ENCODE peak calls at places on chromosome 16, in four cellular contexts. K, P, V and B are unnamed samples.

GRCh38 chr16:838741-839140 is 38.2 kb upstream of the GNG13 start:
- DNase-seq in V (no peak), K (no peak), P (no peak), B (no peak)

GRCh38 chr16:11251525-11252481 is 4.2 kb downstream of the SOCS1 start:
- DNase-seq in V (no peak), P (peak; percentile 35), K (peak; percentile 80), B (no peak)

GRCh38 chr16:610513-611381 is 20.0 kb upstream of the WFIKKN1 start:
- DNase-seq in P (peak; percentile 79), V (no peak), K (peak; percentile 54), B (no peak)

GRCh38 chr16:50282010-50282538 is 15.7 kb downstream of the ADCY7 start:
- DNase-seq in K (peak; percentile 51), P (peak; percentile 81), V (peak; percentile 84), B (no peak)

GRCh38 chr16:10635367-10636021 is 55.1 kb upstream of the EMP2 start:
- DNase-seq in K (no peak), P (no peak), V (peak; percentile 44), B (no peak)

GRCh38 chr16:1188781-1189189 is 35.9 kb downstream of the CACNA1H start:
- DNase-seq in P (peak; percentile 59), K (peak; percentile 40), V (peak; percentile 87), B (no peak)

GRCh38 chr16:22206847-22207714 is 1.0 kb downstream of the EEF2K start:
- DNase-seq in P (peak; percentile 88), K (peak; percentile 27), V (peak; percentile 96), B (no peak)

GRCh38 chr16:66116163-66116792 is 250.2 kb upstream of the CDH5 start:
- DNase-seq in K (no peak), P (no peak), V (no peak), B (no peak)

GRCh38 chr16:50021509-50021908 is 3.5 kb upstream of the CNEP1R1 start:
- DNase-seq in K (no peak), P (no peak), V (no peak), B (no peak)

GRCh38 chr16:70681382-70682238 is 4.2 kb downstream of the MTSS2 start:
- DNase-seq in P (no peak), V (peak; percentile 70), K (no peak), B (no peak)

GRCh38 chr16:48384305-48384981 is 770 bp downstream of the SIAH1 start:
- DNase-seq in V (peak; percentile 88), K (peak; percentile 20), P (peak; percentile 67), B (no peak)

GRCh38 chr16:1366712-1367299 is 15.1 kb downstream of the GNPTG start:
- DNase-seq in K (no peak), P (no peak), V (no peak), B (no peak)

GRCh38 chr16:23952128-23953041 is 116.6 kb downstream of the PRKCB start:
- DNase-seq in V (no peak), P (peak; percentile 38), K (no peak), B (no peak)

GRCh38 chr16:58449768-58450167 is 50.2 kb upstream of the NDRG4 start:
- DNase-seq in V (no peak), K (no peak), P (no peak), B (no peak)

GRCh38 chr16:69773255-69773947 is 11.3 kb downstream of the WWP2 start:
- DNase-seq in K (no peak), V (no peak), P (no peak), B (no peak)

GRCh38 chr16:67461600-67462278 is 19.2 kb downstream of the ATP6V0D1 start:
- DNase-seq in K (no peak), P (peak; percentile 72), V (no peak), B (no peak)

GRCh38 chr16:67216612-67217490 is 10.1 kb upstream of the TMEM208 start:
- DNase-seq in V (no peak), P (peak; percentile 56), K (no peak), B (no peak)

GRCh38 chr16:5523794-5524193 is 426.2 kb upstream of the EEF2KMT start:
- DNase-seq in K (no peak), V (no peak), P (no peak), B (no peak)

GRCh38 chr16:30063893-30064745 is 1.4 kb upstream of the ALDOA start:
- DNase-seq in P (peak; percentile 85), V (peak; percentile 88), K (peak; percentile 75), B (no peak)

GRCh38 chr16:88758944-88759244 is 26.1 kb downstream of the PIEZO1 start:
- DNase-seq in P (no peak), K (no peak), V (no peak), B (no peak)

GRCh38 chr16:89134269-89134668 is 37.3 kb upstream of the CDH15 start:
- DNase-seq in V (peak; percentile 48), P (no peak), K (no peak), B (no peak)

GRCh38 chr16:22684282-22685161 is 129.4 kb upstream of the HS3ST2 start:
- DNase-seq in P (no peak), K (no peak), V (no peak), B (no peak)

GRCh38 chr16:50724237-50724747 is 17.6 kb upstream of the CYLD start:
- DNase-seq in P (no peak), K (no peak), V (no peak), B (no peak)

GRCh38 chr16:50425648-50426047 is 56.9 kb upstream of the BRD7 start:
- DNase-seq in K (no peak), P (no peak), V (no peak), B (peak; percentile 20)

GRCh38 chr16:15874745-15875314 is 13.6 kb downstream of the CEP20 start:
- DNase-seq in P (peak; percentile 64), K (no peak), V (no peak), B (no peak)

GRCh38 chr16:2966043-2966802 is 2.1 kb downstream of the KREMEN2 start:
- DNase-seq in V (no peak), K (no peak), P (no peak), B (no peak)
- H3K27me3 ChIP-seq in V (no peaks in the 10 kb centered on the region), K (peaks cover 3% of the 10 kb centered on the region), P (peaks cover 4% of the 10 kb centered on the region), B (peaks cover 12% of the 10 kb centered on the region)

DNA sequence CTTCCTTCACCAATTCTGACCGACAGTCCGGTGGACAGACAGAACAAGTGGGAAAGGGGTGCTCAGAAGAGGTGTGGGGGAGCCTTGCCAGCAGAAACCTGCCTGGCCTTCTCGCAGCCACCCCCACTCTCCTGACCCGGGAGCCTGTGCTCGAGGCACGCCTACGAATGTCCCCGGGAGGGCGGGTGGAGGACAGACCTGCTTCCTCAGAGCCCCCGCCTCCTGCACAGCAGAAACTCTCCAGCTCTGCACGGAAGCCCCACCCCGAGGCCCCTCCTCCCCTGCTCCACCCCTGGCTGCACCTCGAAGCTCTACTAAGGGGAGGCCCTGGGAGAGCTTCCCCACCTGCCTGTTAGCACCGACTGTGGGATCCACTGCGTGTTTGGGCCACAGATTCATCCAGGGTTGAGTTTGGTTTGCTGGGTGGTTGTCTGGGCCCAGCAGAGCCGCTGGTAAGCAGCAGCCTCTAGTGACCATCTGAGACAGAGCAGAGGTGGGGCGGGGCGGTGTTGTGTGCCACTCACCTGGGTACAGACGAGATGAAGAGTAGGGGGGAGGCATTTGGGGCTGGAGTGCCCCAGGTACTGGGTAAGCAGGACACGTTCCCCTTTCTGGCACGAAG is 6.2 kb downstream of the TAF1C start:
- DNase-seq in V (peak; percentile 75), K (no peak), P (no peak), B (no peak)
- H3K36me3 ChIP-seq in V (no peaks in the 10 kb centered on the region), K (peaks cover 33% of the 10 kb centered on the region), P (peaks cover 21% of the 10 kb centered on the region), B (peaks cover 56% of the 10 kb centered on the region)

GRCh38 chr16:14307623-14308356 is 236.7 kb downstream of the MRTFB start:
- DNase-seq in P (peak; percentile 73), V (peak; percentile 84), K (no peak), B (no peak)
- H3K27me3 ChIP-seq in P (no peaks in the 10 kb centered on the region), V (no peaks in the 10 kb centered on the region), K (peaks cover 2% of the 10 kb centered on the region), B (no peaks in the 10 kb centered on the region)

DNA sequence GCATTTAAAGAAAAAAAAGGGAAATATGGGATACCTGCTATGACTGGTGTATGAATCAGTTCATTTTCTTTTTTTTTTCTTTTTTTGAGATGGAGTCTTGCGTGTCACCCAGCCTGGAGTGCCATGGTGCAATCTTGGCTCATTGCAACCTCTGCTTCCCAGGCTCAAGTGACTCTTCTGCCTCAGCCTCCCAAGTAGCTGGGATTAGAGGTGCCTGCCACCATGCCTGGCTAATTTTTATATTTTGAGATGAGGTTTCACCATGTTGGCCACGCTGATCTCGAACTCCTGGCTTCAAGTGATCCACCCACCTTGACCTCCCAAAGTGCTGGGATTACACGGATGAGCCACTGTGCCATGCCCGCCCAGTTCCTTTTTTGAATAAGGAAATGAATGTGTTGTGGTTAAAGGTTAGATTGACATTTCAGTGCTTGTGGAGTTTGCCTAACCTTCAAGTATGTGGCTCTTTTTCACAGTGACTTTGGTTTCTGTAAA is 7.7 kb downstream of the HAPSTR1 start:
- DNase-seq in K (no peak), V (no peak), P (no peak), B (no peak)
- H3K36me3 ChIP-seq in K (peaks cover 70% of the 10 kb centered on the region), V (peaks cover 2% of the 10 kb centered on the region), P (peaks cover 8% of the 10 kb centered on the region), B (peaks cover 39% of the 10 kb centered on the region)

DNA sequence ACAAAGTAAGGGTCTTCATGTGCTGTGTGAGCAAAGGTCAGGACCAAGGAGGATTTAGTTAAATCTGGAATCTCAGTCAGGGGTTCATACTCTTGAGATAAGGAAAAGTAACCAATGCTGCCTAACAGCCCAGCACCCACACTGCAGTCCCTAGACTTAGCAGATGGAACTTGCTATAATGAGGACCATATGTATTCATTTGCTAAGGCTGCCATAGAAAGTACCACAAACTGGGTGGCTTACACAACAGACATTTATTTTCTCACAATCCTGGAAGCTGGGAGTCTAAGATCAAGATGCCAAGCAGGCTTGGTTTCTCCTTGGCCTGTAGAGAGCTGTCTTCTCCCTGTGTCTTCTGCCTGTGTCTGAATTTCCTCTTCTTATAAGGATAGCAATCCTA is 20.8 kb downstream of the ZP2 start:
- DNase-seq in P (no peak), K (no peak), V (no peak), B (no peak)
- H3K27me3 ChIP-seq in P (no peaks in the 10 kb centered on the region), K (peaks cover 3% of the 10 kb centered on the region), V (peaks cover 2% of the 10 kb centered on the region), B (no peaks in the 10 kb centered on the region)

GRCh38 chr16:21194771-21195301 is 16.5 kb downstream of the ZP2 start:
- DNase-seq in P (no peak), V (no peak), K (no peak), B (no peak)
- H3K36me3 ChIP-seq in P (no peaks in the 10 kb centered on the region), V (no peaks in the 10 kb centered on the region), K (no peaks in the 10 kb centered on the region), B (no peaks in the 10 kb centered on the region)

GRCh38 chr16:86570542-86571196 is 4.0 kb downstream of the FOXC2 start:
- DNase-seq in K (no peak), V (no peak), P (no peak), B (no peak)
- H3K27me3 ChIP-seq in K (peaks cover 15% of the 10 kb centered on the region), V (no peaks in the 10 kb centered on the region), P (no peaks in the 10 kb centered on the region), B (no peaks in the 10 kb centered on the region)

DNA sequence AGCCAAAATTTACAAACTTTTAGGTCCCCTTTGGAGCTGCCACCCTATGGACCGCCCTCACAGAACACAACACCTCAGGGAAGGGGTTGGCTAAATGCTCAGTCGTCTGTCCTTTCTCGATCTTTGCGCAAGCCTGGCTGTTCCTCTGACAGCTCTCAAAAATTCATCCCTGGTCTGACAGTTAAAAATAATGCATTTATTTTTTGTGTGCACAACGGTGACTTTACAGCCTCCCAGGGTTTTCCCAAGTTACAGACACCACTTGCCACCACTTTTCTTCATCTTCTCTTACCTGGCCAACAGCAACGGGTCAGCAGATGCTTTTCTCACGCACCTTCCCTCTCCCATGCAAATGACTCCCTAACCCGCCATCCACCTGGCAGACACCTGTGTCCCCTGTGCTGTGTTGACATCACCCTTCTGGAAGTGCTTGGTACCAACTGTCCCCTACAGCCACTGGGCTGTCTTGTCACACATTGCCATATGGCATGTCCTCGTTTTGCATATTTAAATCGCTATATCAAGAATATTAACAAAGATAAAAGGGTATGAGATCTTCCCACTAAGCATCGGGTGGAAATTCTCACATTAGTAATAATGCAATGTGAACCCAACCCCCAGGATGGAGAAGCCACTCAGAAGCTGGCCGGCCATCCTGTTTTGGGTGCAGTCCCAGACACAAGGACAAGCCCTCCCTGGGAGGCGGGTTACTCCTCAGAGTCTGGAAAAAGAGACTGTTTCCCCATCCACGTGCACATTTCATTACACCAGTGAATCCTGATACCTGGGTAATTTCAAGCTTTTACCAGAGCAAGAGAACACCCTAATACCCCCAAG is 187.0 kb downstream of the ZFHX3 start:
- DNase-seq in P (no peak), K (no peak), V (no peak), B (no peak)
- H3K36me3 ChIP-seq in P (no peaks in the 10 kb centered on the region), K (no peaks in the 10 kb centered on the region), V (no peaks in the 10 kb centered on the region), B (no peaks in the 10 kb centered on the region)

GRCh38 chr16:86170720-86171119 is 271.8 kb downstream of the IRF8 start:
- DNase-seq in P (no peak), V (no peak), K (no peak), B (no peak)
- H3K27me3 ChIP-seq in P (no peaks in the 10 kb centered on the region), V (no peaks in the 10 kb centered on the region), K (peaks cover 6% of the 10 kb centered on the region), B (no peaks in the 10 kb centered on the region)